ENCODE peak calls at places on chromosomes 12 and 14, in five cellular contexts. F is mucosa of descending colon; R is GM13977; T is CD4-positive, alpha-beta T cell; U is CD8-positive, alpha-beta T cell. M is an unnamed sample.

GRCh38 chr14:69956970-69957369 is 77.8 kb downstream of the SMOC1 start:
- DNase-seq in R (no peak), U (no peak), F (no peak), T (no peak), M (no peak)

GRCh38 chr12:86186449-86186848 is 69.7 kb downstream of the MGAT4C start:
- DNase-seq in T (no peak), R (no peak), F (no peak), U (no peak), M (no peak)

GRCh38 chr12:28313631-28314030 is 123.4 kb downstream of the CCDC91 start:
- DNase-seq in T (no peak), F (no peak), U (no peak), R (no peak), M (no peak)

GRCh38 chr14:34338056-34338455 is 124.0 kb downstream of the SPTSSA start:
- DNase-seq in T (no peak), R (no peak), U (no peak), F (no peak), M (no peak)

GRCh38 chr14:41548666-41549065 is 58.0 kb upstream of the LRFN5 start:
- DNase-seq in F (no peak), R (no peak), U (no peak), T (no peak), M (no peak)

GRCh38 chr12:79597910-79598309 is 92.9 kb downstream of the PAWR start:
- DNase-seq in T (no peak), F (no peak), U (no peak), R (no peak), M (no peak)

GRCh38 chr12:112664569-112664968 is 127.0 kb upstream of the RPH3A start:
- DNase-seq in U (no peak), T (no peak), F (no peak), R (no peak), M (no peak)

GRCh38 chr12:102769323-102769916 is 147.6 kb downstream of the PAH start:
- DNase-seq in T (no peak), R (peak; percentile 55), U (no peak), F (peak; percentile 35), M (peak; percentile 72)

GRCh38 chr14:77290705-77291104 is 19.7 kb upstream of the NGB start:
- DNase-seq in R (no peak), T (no peak), U (no peak), F (no peak), M (no peak)

GRCh38 chr14:97771340-97772045 is 974.3 kb downstream of the VRK1 start:
- DNase-seq in F (no peak), U (no peak), R (no peak), T (no peak), M (no peak)

GRCh38 chr14:34361504-34362011 is 100.5 kb downstream of the SPTSSA start:
- DNase-seq in U (no peak), F (no peak), T (no peak), R (no peak), M (no peak)

GRCh38 chr12:67720383-67720856 is 71.9 kb downstream of the DYRK2 start:
- DNase-seq in T (no peak), U (no peak), R (no peak), F (no peak), M (no peak)

GRCh38 chr14:98368214-98368613 is 903.8 kb downstream of the BCL11B start:
- DNase-seq in R (no peak), T (no peak), F (no peak), U (no peak), M (no peak)

GRCh38 chr12:64733857-64734256 is 25.3 kb downstream of the GNS start:
- DNase-seq in T (no peak), F (no peak), R (no peak), U (no peak), M (no peak)

GRCh38 chr12:92603741-92604432 is 98.9 kb upstream of the PLEKHG7 start:
- DNase-seq in F (no peak), U (no peak), T (no peak), R (no peak), M (no peak)

GRCh38 chr12:48938805-48939204 is 13.5 kb upstream of the FKBP11 start:
- DNase-seq in R (no peak), F (no peak), U (no peak), T (no peak), M (no peak)

GRCh38 chr14:105479438-105480164 is 5.0 kb downstream of the CRIP2 start:
- DNase-seq in U (no peak), T (no peak), R (no peak), F (peak; percentile 47), M (no peak)

GRCh38 chr14:77950371-77950770 is 150.5 kb downstream of the ADCK1 start:
- DNase-seq in R (no peak), U (no peak), T (no peak), F (no peak), M (no peak)

GRCh38 chr14:37122288-37122687 is 50.1 kb downstream of the SLC25A21 start:
- DNase-seq in F (no peak), R (no peak), U (no peak), T (no peak), M (no peak)

GRCh38 chr12:41277019-41277770 is 89.1 kb downstream of the PDZRN4 start:
- DNase-seq in T (no peak), U (no peak), F (no peak), R (peak; percentile 36), M (peak; percentile 15)

GRCh38 chr14:41350476-41350875 is 256.2 kb upstream of the LRFN5 start:
- DNase-seq in F (peak; percentile 1), U (no peak), T (no peak), R (no peak), M (peak; percentile 7)

GRCh38 chr12:3044141-3044630 is 33.0 kb upstream of the TSPAN9 start:
- DNase-seq in F (no peak), U (no peak), R (no peak), T (no peak), M (no peak)

GRCh38 chr14:24411468-24412454 is 13.0 kb downstream of the NYNRIN start:
- DNase-seq in F (no peak), U (no peak), R (peak; percentile 80), T (no peak), M (peak; percentile 51)

GRCh38 chr12:122142857-122143256 is 31.2 kb downstream of the IL31 start:
- DNase-seq in U (no peak), F (no peak), R (no peak), T (no peak), M (no peak)

GRCh38 chr12:93943766-93944165 is 204.6 kb upstream of the PLXNC1 start:
- DNase-seq in F (no peak), T (no peak), R (no peak), U (no peak), M (no peak)

GRCh38 chr14:86420131-86420530 is 890.2 kb downstream of the FLRT2 start:
- DNase-seq in F (no peak), T (no peak), U (no peak), R (no peak), M (no peak)

GRCh38 chr12:2234951-2235350 is 182.2 kb downstream of the CACNA1C start:
- DNase-seq in F (no peak), T (no peak), U (no peak), R (no peak), M (no peak)

GRCh38 chr12:130632582-130633174 is 83.4 kb downstream of the RIMBP2 start:
- DNase-seq in R (no peak), T (no peak), F (no peak), U (no peak), M (no peak)

GRCh38 chr14:20455355-20456300 is 602 bp downstream of the APEX1 start:
- DNase-seq in T (no peak), F (no peak), U (no peak), R (peak; percentile 68), M (no peak)

GRCh38 chr12:118304093-118304492 is 68.6 kb downstream of the TAOK3 start:
- DNase-seq in R (no peak), U (no peak), F (no peak), T (no peak), M (no peak)

GRCh38 chr12:50615534-50616296 is 110.9 kb downstream of the DIP2B start:
- DNase-seq in U (no peak), F (no peak), R (no peak), T (no peak), M (no peak)

GRCh38 chr12:13230500-13230899 is 34.0 kb downstream of the EMP1 start:
- DNase-seq in U (no peak), R (no peak), T (no peak), F (no peak), M (no peak)

GRCh38 chr12:4421590-4422031 is 24.0 kb downstream of the FGF6 start:
- DNase-seq in R (peak; percentile 82), T (no peak), F (no peak), U (no peak), M (no peak)

GRCh38 chr12:47280543-47281330 is 201.0 kb upstream of the AMIGO2 start:
- DNase-seq in R (no peak), U (no peak), T (no peak), F (no peak), M (no peak)

GRCh38 chr12:120466560-120467315 is 2.8 kb downstream of the SRSF9 start:
- DNase-seq in R (no peak), U (peak; percentile 56), F (peak; percentile 47), T (peak; percentile 53), M (peak; percentile 59)

GRCh38 chr12:132275110-132275531 is 54.3 kb downstream of the GALNT9 start:
- DNase-seq in U (no peak), F (peak; percentile 71), T (no peak), R (no peak), M (peak; percentile 65)

GRCh38 chr12:152440-152839 is 61.5 kb downstream of the SLC6A12 start:
- DNase-seq in T (no peak), R (no peak), F (no peak), U (no peak), M (no peak)

DNA sequence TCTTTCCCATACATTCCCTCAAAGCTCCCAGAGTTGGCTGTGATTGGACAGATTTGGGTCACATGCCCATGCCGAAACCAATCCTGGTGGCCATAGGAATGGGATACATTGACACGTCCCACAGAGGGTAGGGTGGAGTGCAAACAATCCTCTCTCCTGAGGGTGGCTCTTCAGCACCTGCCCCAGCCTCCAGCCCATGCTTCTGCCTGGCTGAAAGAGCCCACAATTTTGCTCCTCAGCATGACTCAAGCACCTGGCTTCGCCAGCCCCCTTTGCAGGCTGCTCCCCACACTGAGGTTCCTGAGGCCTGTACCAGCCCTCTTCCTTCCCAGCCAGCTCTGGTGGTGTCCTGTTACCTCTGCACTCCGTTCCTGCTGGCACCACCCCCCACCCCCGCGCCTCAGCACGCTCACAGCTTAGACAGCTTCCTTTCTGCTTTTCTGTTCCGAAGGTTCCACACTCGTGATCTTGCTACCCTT is 71.7 kb downstream of the CCDC92 start:
- DNase-seq in F (no peak), U (no peak), T (no peak), R (no peak), M (no peak)
- TF ChIP-seq CTCF in F (no peak), U (no peak), T (no peak), R (no peak), M (no peak)

GRCh38 chr12:8780389-8780788 is 42.0 kb upstream of the A2ML1 start:
- DNase-seq in F (no peak), T (no peak), U (no peak), R (peak; percentile 31), M (no peak)
- TF ChIP-seq CTCF in F (no peak), T (no peak), U (no peak), R (peak; percentile 35), M (peak; percentile 23)

GRCh38 chr12:54414191-54414525 is 4.9 kb downstream of the ITGA5 start:
- DNase-seq in U (no peak), F (no peak), T (no peak), R (no peak), M (no peak)
- TF ChIP-seq CTCF in U (no peak), F (no peak), T (no peak), R (no peak), M (no peak)

GRCh38 chr14:35399083-35399807 is 5.3 kb downstream of the NFKBIA start:
- DNase-seq in R (no peak), T (no peak), U (no peak), F (no peak), M (no peak)
- TF ChIP-seq CTCF in R (no peak), T (no peak), U (no peak), F (no peak), M (no peak)

M was measured in glutamatergic neuron.